ENCODE peak calls at places on chromosomes 7 and 10, in four cellular contexts. X, R, K and C are unnamed samples.

GRCh38 chr7:27605689-27606269 is 56.9 kb downstream of the HIBADH start:
- DNase-seq in X (no peak), K (no peak), R (peak; percentile 32), C (peak; percentile 51)

GRCh38 chr7:96084880-96085551 is 236.9 kb downstream of the SLC25A13 start:
- DNase-seq in K (no peak), X (no peak), R (peak; percentile 3), C (peak; percentile 71)

GRCh38 chr7:137935849-137936508 is 65.9 kb downstream of the CREB3L2 start:
- DNase-seq in K (no peak), X (no peak), R (no peak), C (no peak)

GRCh38 chr10:3033925-3034324 is 33.4 kb upstream of the PFKP start:
- DNase-seq in X (no peak), R (no peak), K (no peak), C (peak; percentile 18)

GRCh38 chr10:78194050-78194449 is 160.4 kb downstream of the RPS24 start:
- DNase-seq in R (no peak), K (no peak), X (no peak), C (no peak)

GRCh38 chr10:132199268-132199853 is 12.6 kb downstream of the DPYSL4 start:
- DNase-seq in X (peak; percentile 22), K (no peak), R (no peak), C (no peak)

GRCh38 chr10:34228066-34228465 is 587.0 kb downstream of the PARD3 start:
- DNase-seq in K (no peak), R (no peak), X (no peak), C (no peak)

GRCh38 chr7:158587425-158588084 is at the start of gene PTPRN2:
- DNase-seq in K (peak; percentile 82), R (peak; percentile 22), X (no peak), C (peak; percentile 54)

GRCh38 chr7:2109936-2110585 is 122.7 kb downstream of the MAD1L1 start:
- DNase-seq in K (no peak), R (peak; percentile 94), X (no peak), C (peak; percentile 98)

GRCh38 chr10:112991888-112992491 is 41.9 kb downstream of the TCF7L2 start:
- DNase-seq in X (no peak), R (no peak), K (no peak), C (no peak)

GRCh38 chr7:111107989-111108388 is 17.1 kb downstream of the LRRN3 start:
- DNase-seq in R (peak; percentile 3), X (no peak), K (no peak), C (no peak)

GRCh38 chr10:101195921-101196320 is 33.3 kb downstream of the LBX1 start:
- DNase-seq in K (no peak), X (no peak), R (no peak), C (no peak)

GRCh38 chr7:156493942-156494341 is 146.6 kb upstream of the RNF32 start:
- DNase-seq in X (no peak), R (peak; percentile 6), K (no peak), C (peak; percentile 29)

GRCh38 chr7:68700414-68700813 is 897.9 kb upstream of the AUTS2 start:
- DNase-seq in R (no peak), K (no peak), X (no peak), C (peak; percentile 25)

GRCh38 chr10:113268186-113268585 is 284.7 kb upstream of the HABP2 start:
- DNase-seq in R (peak; percentile 18), K (no peak), X (no peak), C (no peak)

GRCh38 chr7:105934577-105935185 is 28.4 kb upstream of the CDHR3 start:
- DNase-seq in R (peak; percentile 54), X (no peak), K (peak; percentile 57), C (peak; percentile 6)

GRCh38 chr7:77995717-77996116 is 197.1 kb downstream of the PHTF2 start:
- DNase-seq in K (no peak), R (no peak), X (no peak), C (no peak)

GRCh38 chr7:7808156-7808555 is 89.7 kb upstream of the RPA3 start:
- DNase-seq in K (no peak), X (no peak), R (peak; percentile 81), C (peak; percentile 86)

GRCh38 chr7:100406767-100407166 is 21.7 kb downstream of the ZCWPW1 start:
- DNase-seq in K (no peak), X (no peak), R (peak; percentile 69), C (peak; percentile 22)

GRCh38 chr7:106865130-106866115 is at the start of gene PIK3CG:
- DNase-seq in K (no peak), R (peak; percentile 31), X (no peak), C (no peak)

GRCh38 chr7:157499835-157500153 is 163.0 kb downstream of the DNAJB6 start:
- DNase-seq in K (no peak), R (no peak), X (no peak), C (no peak)
- H3K9me3 ChIP-seq in K (no peaks in the 10 kb centered on the region), R (no peaks in the 10 kb centered on the region), X (no peaks in the 10 kb centered on the region), C (no peaks in the 10 kb centered on the region)

GRCh38 chr10:102394079-102394800 is 1.3 kb upstream of the NFKB2 start:
- DNase-seq in X (peak; percentile 98), K (peak; percentile 90), R (peak; percentile 99), C (peak; percentile 86)
- H3K9me3 ChIP-seq in X (no peaks in the 10 kb centered on the region), K (no peaks in the 10 kb centered on the region), R (no peaks in the 10 kb centered on the region), C (no peaks in the 10 kb centered on the region)

GRCh38 chr7:9719303-9719702 is 1254.4 kb upstream of the PHF14 start:
- DNase-seq in R (peak; percentile 24), X (no peak), K (no peak), C (no peak)
- H3K9me3 ChIP-seq in R (peaks cover 14% of the 10 kb centered on the region), X (no peaks in the 10 kb centered on the region), K (no peaks in the 10 kb centered on the region), C (no peaks in the 10 kb centered on the region)

GRCh38 chr10:37794305-37794976 is 63.0 kb downstream of the ZNF248 start:
- DNase-seq in K (no peak), R (no peak), X (no peak), C (no peak)
- H3K9me3 ChIP-seq in K (no peaks in the 10 kb centered on the region), R (peaks cover 68% of the 10 kb centered on the region), X (peaks cover 6% of the 10 kb centered on the region), C (no peaks in the 10 kb centered on the region)

DNA sequence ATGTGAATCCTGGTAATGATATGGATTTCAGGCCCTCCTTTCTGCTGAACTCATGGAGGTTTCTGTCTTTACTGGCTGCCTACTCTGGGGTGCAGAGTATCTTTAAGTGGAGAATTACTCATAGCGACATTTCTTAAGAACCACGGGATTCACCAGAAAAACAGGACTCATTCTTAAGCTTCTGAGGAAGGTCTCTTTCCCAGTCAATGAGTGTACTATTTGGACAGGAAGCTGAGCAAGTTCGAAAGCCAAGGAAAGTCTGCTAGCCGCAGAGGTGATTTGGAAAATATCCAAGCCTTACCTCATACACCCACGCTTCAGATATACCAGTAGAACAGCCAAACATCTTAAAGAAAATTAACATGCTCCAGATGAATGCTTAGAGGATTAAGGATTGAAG is 377.6 kb upstream of the MYO3A start:
- DNase-seq in R (peak; percentile 83), X (no peak), K (no peak), C (no peak)
- H3K9me3 ChIP-seq in R (no peaks in the 10 kb centered on the region), X (no peaks in the 10 kb centered on the region), K (no peaks in the 10 kb centered on the region), C (no peaks in the 10 kb centered on the region)

GRCh38 chr7:53771701-53772100 is 736.3 kb downstream of the POM121L12 start:
- DNase-seq in K (no peak), X (no peak), R (no peak), C (no peak)
- H3K9me3 ChIP-seq in K (no peaks in the 10 kb centered on the region), X (peaks cover 2% of the 10 kb centered on the region), R (peaks cover 4% of the 10 kb centered on the region), C (no peaks in the 10 kb centered on the region)

GRCh38 chr10:81875680-81876252 is 772 bp downstream of the NRG3 start:
- DNase-seq in X (no peak), R (no peak), K (peak; percentile 10), C (no peak)
- H3K9me3 ChIP-seq in X (no peaks in the 10 kb centered on the region), R (no peaks in the 10 kb centered on the region), K (no peaks in the 10 kb centered on the region), C (no peaks in the 10 kb centered on the region)

GRCh38 chr7:63876707-63877322 is 121.8 kb upstream of the ZNF722 start:
- DNase-seq in X (no peak), R (peak; percentile 1), K (no peak), C (no peak)
- H3K9me3 ChIP-seq in X (peaks cover 10% of the 10 kb centered on the region), R (peaks cover 70% of the 10 kb centered on the region), K (no peaks in the 10 kb centered on the region), C (no peaks in the 10 kb centered on the region)